ENCODE peak calls at places on chromosome 3, in eight cellular contexts. One of them, this sample, is unnamed.

GRCh38 chr3:186093271-186093900 is 15.5 kb downstream of the ETV5 start:
- DNase-seq in adrenal gland: no peak
- DNase-seq in PC-9: no peak
- DNase-seq in Panc1: no peak
- DNase-seq in ascending aorta: no peak
- DNase-seq in tibial nerve: no peak
- DNase-seq in CD8-positive, alpha-beta T cell: no peak
- DNase-seq in mammary epithelial cell: no peak
- DNase-seq in this sample: no peak

GRCh38 chr3:175743733-175744400 is 884.7 kb downstream of the NAALADL2 start:
- DNase-seq in adrenal gland: no peak
- DNase-seq in CD8-positive, alpha-beta T cell: no peak
- DNase-seq in PC-9: peak; percentile 18
- DNase-seq in Panc1: peak; percentile 58
- DNase-seq in mammary epithelial cell: peak; percentile 78
- DNase-seq in ascending aorta: no peak
- DNase-seq in tibial nerve: no peak
- DNase-seq in this sample: no peak

GRCh38 chr3:152656207-152657001 is 178.5 kb upstream of the P2RY1 start:
- DNase-seq in CD8-positive, alpha-beta T cell: no peak
- DNase-seq in mammary epithelial cell: no peak
- DNase-seq in adrenal gland: no peak
- DNase-seq in PC-9: no peak
- DNase-seq in tibial nerve: no peak
- DNase-seq in Panc1: no peak
- DNase-seq in ascending aorta: no peak
- DNase-seq in this sample: no peak

GRCh38 chr3:59885103-59885502 is 835.3 kb upstream of the CFAP20DC start:
- DNase-seq in PC-9: no peak
- DNase-seq in Panc1: no peak
- DNase-seq in ascending aorta: no peak
- DNase-seq in mammary epithelial cell: no peak
- DNase-seq in CD8-positive, alpha-beta T cell: no peak
- DNase-seq in tibial nerve: no peak
- DNase-seq in adrenal gland: no peak
- DNase-seq in this sample: no peak

GRCh38 chr3:34109846-34110245 is 311.4 kb downstream of the PDCD6IP start:
- DNase-seq in Panc1: no peak
- DNase-seq in mammary epithelial cell: no peak
- DNase-seq in PC-9: no peak
- DNase-seq in ascending aorta: no peak
- DNase-seq in tibial nerve: no peak
- DNase-seq in adrenal gland: no peak
- DNase-seq in CD8-positive, alpha-beta T cell: no peak
- DNase-seq in this sample: no peak

GRCh38 chr3:114686624-114687023 is 392.8 kb downstream of the TIGIT start:
- DNase-seq in mammary epithelial cell: no peak
- DNase-seq in ascending aorta: no peak
- DNase-seq in tibial nerve: no peak
- DNase-seq in Panc1: no peak
- DNase-seq in CD8-positive, alpha-beta T cell: no peak
- DNase-seq in adrenal gland: no peak
- DNase-seq in PC-9: no peak
- DNase-seq in this sample: no peak

GRCh38 chr3:112979244-112979832 is 4.4 kb upstream of the CD200R1 start:
- DNase-seq in Panc1: no peak
- DNase-seq in ascending aorta: no peak
- DNase-seq in tibial nerve: no peak
- DNase-seq in adrenal gland: no peak
- DNase-seq in mammary epithelial cell: peak; percentile 5
- DNase-seq in PC-9: no peak
- DNase-seq in CD8-positive, alpha-beta T cell: no peak
- DNase-seq in this sample: no peak

GRCh38 chr3:54772046-54772445 is 155.8 kb downstream of the LRTM1 start:
- DNase-seq in ascending aorta: no peak
- DNase-seq in CD8-positive, alpha-beta T cell: no peak
- DNase-seq in PC-9: no peak
- DNase-seq in mammary epithelial cell: no peak
- DNase-seq in Panc1: no peak
- DNase-seq in adrenal gland: no peak
- DNase-seq in tibial nerve: no peak
- DNase-seq in this sample: no peak

GRCh38 chr3:57557088-57557537 is 1.0 kb downstream of the PDE12 start:
- DNase-seq in tibial nerve: no peak
- DNase-seq in ascending aorta: no peak
- DNase-seq in PC-9: peak; percentile 13
- DNase-seq in CD8-positive, alpha-beta T cell: peak; percentile 38
- DNase-seq in mammary epithelial cell: peak; percentile 56
- DNase-seq in adrenal gland: peak; percentile 38
- DNase-seq in Panc1: no peak
- DNase-seq in this sample: no peak

GRCh38 chr3:183825380-183826161 is at the start of gene MAP6D1:
- DNase-seq in adrenal gland: peak; percentile 40
- DNase-seq in tibial nerve: no peak
- DNase-seq in PC-9: peak; percentile 72
- DNase-seq in ascending aorta: no peak
- DNase-seq in mammary epithelial cell: peak; percentile 18
- DNase-seq in Panc1: no peak
- DNase-seq in CD8-positive, alpha-beta T cell: peak; percentile 33
- DNase-seq in this sample: peak; percentile 72

GRCh38 chr3:139694542-139694941 is 16.8 kb upstream of the NMNAT3 start:
- DNase-seq in PC-9: no peak
- DNase-seq in tibial nerve: no peak
- DNase-seq in CD8-positive, alpha-beta T cell: no peak
- DNase-seq in Panc1: no peak
- DNase-seq in ascending aorta: no peak
- DNase-seq in mammary epithelial cell: no peak
- DNase-seq in adrenal gland: no peak
- DNase-seq in this sample: no peak

GRCh38 chr3:169750665-169751064 is 14.2 kb downstream of the TERC start:
- DNase-seq in tibial nerve: no peak
- DNase-seq in CD8-positive, alpha-beta T cell: no peak
- DNase-seq in Panc1: no peak
- DNase-seq in PC-9: no peak
- DNase-seq in adrenal gland: no peak
- DNase-seq in mammary epithelial cell: no peak
- DNase-seq in ascending aorta: no peak
- DNase-seq in this sample: no peak

GRCh38 chr3:160159346-160159745 is 65.9 kb upstream of the C3orf80 start:
- DNase-seq in tibial nerve: no peak
- DNase-seq in adrenal gland: no peak
- DNase-seq in CD8-positive, alpha-beta T cell: no peak
- DNase-seq in Panc1: no peak
- DNase-seq in ascending aorta: no peak
- DNase-seq in mammary epithelial cell: no peak
- DNase-seq in PC-9: no peak
- DNase-seq in this sample: no peak

GRCh38 chr3:100966049-100966471 is 27.2 kb downstream of the ABI3BP start:
- DNase-seq in ascending aorta: no peak
- DNase-seq in tibial nerve: no peak
- DNase-seq in CD8-positive, alpha-beta T cell: no peak
- DNase-seq in adrenal gland: no peak
- DNase-seq in PC-9: no peak
- DNase-seq in Panc1: no peak
- DNase-seq in mammary epithelial cell: no peak
- DNase-seq in this sample: no peak

GRCh38 chr3:54157860-54158259 is 35.5 kb downstream of the CACNA2D3 start:
- DNase-seq in PC-9: no peak
- DNase-seq in CD8-positive, alpha-beta T cell: no peak
- DNase-seq in tibial nerve: no peak
- DNase-seq in Panc1: no peak
- DNase-seq in ascending aorta: no peak
- DNase-seq in adrenal gland: no peak
- DNase-seq in mammary epithelial cell: no peak
- DNase-seq in this sample: no peak

GRCh38 chr3:179088306-179088705 is 16.7 kb upstream of the ZMAT3 start:
- DNase-seq in adrenal gland: no peak
- DNase-seq in mammary epithelial cell: no peak
- DNase-seq in CD8-positive, alpha-beta T cell: no peak
- DNase-seq in PC-9: no peak
- DNase-seq in Panc1: no peak
- DNase-seq in tibial nerve: no peak
- DNase-seq in ascending aorta: no peak
- DNase-seq in this sample: no peak

GRCh38 chr3:15647629-15648167 is 46.2 kb downstream of the BTD start:
- DNase-seq in mammary epithelial cell: peak; percentile 86
- DNase-seq in PC-9: peak; percentile 25
- DNase-seq in ascending aorta: no peak
- DNase-seq in adrenal gland: no peak
- DNase-seq in Panc1: no peak
- DNase-seq in tibial nerve: no peak
- DNase-seq in CD8-positive, alpha-beta T cell: peak; percentile 58
- DNase-seq in this sample: no peak
- H3K27ac ChIP-seq in mammary epithelial cell: peak overlapping the region; percentile 95
- H3K27ac ChIP-seq in PC-9: peak overlapping the region; percentile 82
- H3K27ac ChIP-seq in ascending aorta: peak overlapping the region; percentile 80
- H3K27ac ChIP-seq in adrenal gland: peak overlapping the region; percentile 51
- H3K27ac ChIP-seq in Panc1: peak overlapping the region; percentile 94
- H3K27ac ChIP-seq in tibial nerve: peak overlapping the region; percentile 40
- H3K27ac ChIP-seq in CD8-positive, alpha-beta T cell: no peak overlapping the region
- H3K27ac ChIP-seq in this sample: no peak overlapping the region

DNA sequence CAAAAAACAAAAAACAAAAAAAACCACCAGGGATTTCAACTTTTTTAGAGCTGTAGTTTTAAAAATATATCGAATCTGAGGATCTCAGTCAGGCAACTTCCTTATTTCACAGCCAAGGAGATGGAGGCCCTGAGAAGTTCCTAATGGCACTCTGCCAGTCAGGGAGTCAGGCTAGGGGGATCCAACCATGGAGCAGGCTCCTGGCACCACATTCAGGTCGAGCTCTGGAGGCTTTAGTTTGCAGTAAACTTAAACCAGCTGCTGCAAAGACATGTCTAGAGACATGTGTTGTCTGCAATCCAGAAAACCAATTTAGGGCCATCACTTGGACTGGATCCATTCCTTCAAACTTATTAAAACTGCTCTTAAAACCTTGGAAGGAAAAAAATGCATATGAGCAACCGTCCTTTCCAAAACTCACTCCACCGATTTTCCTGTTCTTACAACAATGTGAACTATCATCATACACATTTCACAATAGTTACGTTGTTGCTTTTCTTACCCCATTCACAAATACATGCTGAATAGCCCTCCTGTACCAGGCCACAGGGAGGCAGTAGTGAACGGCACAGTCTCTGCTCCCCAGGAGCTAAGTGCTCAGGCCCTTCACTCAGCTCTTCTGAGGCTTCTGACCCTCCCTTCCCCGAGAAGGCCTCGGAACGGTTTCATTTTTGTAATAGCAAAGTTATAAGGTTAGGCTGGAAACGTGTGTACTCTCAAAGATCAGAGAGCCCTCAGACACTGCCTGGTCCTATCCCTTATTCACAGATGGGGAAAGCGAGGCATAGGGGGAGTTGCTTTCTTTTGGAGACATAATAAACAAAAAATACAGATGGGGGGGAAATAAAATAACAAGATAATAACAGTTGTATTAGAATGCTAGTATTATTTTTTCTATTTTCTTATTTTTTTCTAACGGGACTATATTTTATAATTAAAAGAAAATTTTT is 20.1 kb downstream of the RFT1 start:
- DNase-seq in Panc1: no peak
- DNase-seq in mammary epithelial cell: no peak
- DNase-seq in adrenal gland: peak; percentile 85
- DNase-seq in tibial nerve: no peak
- DNase-seq in ascending aorta: no peak
- DNase-seq in PC-9: no peak
- DNase-seq in CD8-positive, alpha-beta T cell: no peak
- DNase-seq in this sample: no peak
- H3K27ac ChIP-seq in Panc1: no peak overlapping the region
- H3K27ac ChIP-seq in mammary epithelial cell: no peak overlapping the region
- H3K27ac ChIP-seq in adrenal gland: no peak overlapping the region
- H3K27ac ChIP-seq in tibial nerve: no peak overlapping the region
- H3K27ac ChIP-seq in ascending aorta: no peak overlapping the region
- H3K27ac ChIP-seq in PC-9: no peak overlapping the region
- H3K27ac ChIP-seq in CD8-positive, alpha-beta T cell: no peak overlapping the region
- H3K27ac ChIP-seq in this sample: no peak overlapping the region

GRCh38 chr3:192841428-192841827 is 76.2 kb downstream of the MB21D2 start:
- DNase-seq in CD8-positive, alpha-beta T cell: no peak
- DNase-seq in Panc1: no peak
- DNase-seq in PC-9: no peak
- DNase-seq in ascending aorta: no peak
- DNase-seq in mammary epithelial cell: no peak
- DNase-seq in adrenal gland: no peak
- DNase-seq in tibial nerve: no peak
- DNase-seq in this sample: no peak
- H3K27ac ChIP-seq in CD8-positive, alpha-beta T cell: no peak overlapping the region
- H3K27ac ChIP-seq in Panc1: no peak overlapping the region
- H3K27ac ChIP-seq in PC-9: no peak overlapping the region
- H3K27ac ChIP-seq in ascending aorta: no peak overlapping the region
- H3K27ac ChIP-seq in mammary epithelial cell: no peak overlapping the region
- H3K27ac ChIP-seq in adrenal gland: no peak overlapping the region
- H3K27ac ChIP-seq in tibial nerve: no peak overlapping the region
- H3K27ac ChIP-seq in this sample: no peak overlapping the region

GRCh38 chr3:43468141-43468540 is 153.7 kb downstream of the ANO10 start:
- DNase-seq in ascending aorta: no peak
- DNase-seq in mammary epithelial cell: no peak
- DNase-seq in CD8-positive, alpha-beta T cell: no peak
- DNase-seq in Panc1: no peak
- DNase-seq in tibial nerve: no peak
- DNase-seq in PC-9: no peak
- DNase-seq in adrenal gland: peak; percentile 21
- DNase-seq in this sample: no peak

GRCh38 chr3:43465109-43465508 is 156.7 kb downstream of the ANO10 start:
- DNase-seq in PC-9: no peak
- DNase-seq in adrenal gland: no peak
- DNase-seq in ascending aorta: no peak
- DNase-seq in Panc1: peak; percentile 15
- DNase-seq in tibial nerve: no peak
- DNase-seq in mammary epithelial cell: no peak
- DNase-seq in CD8-positive, alpha-beta T cell: no peak
- DNase-seq in this sample: no peak
- H3K27ac ChIP-seq in PC-9: no peak overlapping the region
- H3K27ac ChIP-seq in adrenal gland: no peak overlapping the region
- H3K27ac ChIP-seq in ascending aorta: no peak overlapping the region
- H3K27ac ChIP-seq in Panc1: no peak overlapping the region
- H3K27ac ChIP-seq in tibial nerve: no peak overlapping the region
- H3K27ac ChIP-seq in mammary epithelial cell: no peak overlapping the region
- H3K27ac ChIP-seq in CD8-positive, alpha-beta T cell: no peak overlapping the region
- H3K27ac ChIP-seq in this sample: no peak overlapping the region

GRCh38 chr3:189629803-189630455 is 1.3 kb upstream of the TP63 start:
- DNase-seq in CD8-positive, alpha-beta T cell: no peak
- DNase-seq in mammary epithelial cell: no peak
- DNase-seq in ascending aorta: no peak
- DNase-seq in adrenal gland: no peak
- DNase-seq in PC-9: no peak
- DNase-seq in Panc1: no peak
- DNase-seq in tibial nerve: peak; percentile 18
- DNase-seq in this sample: no peak
- H3K27ac ChIP-seq in CD8-positive, alpha-beta T cell: no peak overlapping the region
- H3K27ac ChIP-seq in mammary epithelial cell: no peak overlapping the region
- H3K27ac ChIP-seq in ascending aorta: no peak overlapping the region
- H3K27ac ChIP-seq in adrenal gland: no peak overlapping the region
- H3K27ac ChIP-seq in PC-9: no peak overlapping the region
- H3K27ac ChIP-seq in Panc1: no peak overlapping the region
- H3K27ac ChIP-seq in tibial nerve: peak overlapping the region; percentile 29
- H3K27ac ChIP-seq in this sample: no peak overlapping the region